ENCODE peak calls at places on chromosomes 3 and 15, in eight cellular contexts. J is stomach; W is heart right ventricle; B is effector memory CD4-positive, alpha-beta T cell; D is MM.1S; X is breast epithelium; K is tibial nerve; G is CD8-positive, alpha-beta T cell. U is an unnamed sample.

GRCh38 chr15:99708563-99708962 is 24.7 kb downstream of the LYSMD4 start:
- DNase-seq in J (peak; percentile 77), W (peak; percentile 73), B (no peak), D (no peak), X (peak; percentile 61), K (peak; percentile 72), G (no peak), U (peak; percentile 84)

GRCh38 chr3:143826296-143826695 is 22.0 kb downstream of the SLC9A9 start:
- DNase-seq in J (no peak), W (no peak), B (no peak), D (no peak), X (no peak), K (no peak), G (no peak), U (no peak)

GRCh38 chr3:170802164-170803151 is 67.5 kb downstream of the RPL22L1 start:
- DNase-seq in J (no peak), W (no peak), B (no peak), D (no peak), X (no peak), K (no peak), G (no peak), U (peak; percentile 66)

GRCh38 chr3:58353722-58354553 is 21.2 kb downstream of the PXK start:
- DNase-seq in J (no peak), W (no peak), B (no peak), D (no peak), X (no peak), K (no peak), G (no peak), U (no peak)

GRCh38 chr3:191321019-191321767 is 8.0 kb upstream of the CCDC50 start:
- DNase-seq in J (no peak), W (no peak), B (no peak), D (no peak), X (no peak), K (no peak), G (no peak), U (no peak)

GRCh38 chr3:105327662-105328337 is 38.9 kb upstream of the ALCAM start:
- DNase-seq in J (no peak), W (no peak), B (no peak), D (no peak), X (no peak), K (no peak), G (no peak), U (peak; percentile 24)

GRCh38 chr3:17023006-17023664 is 138.4 kb downstream of the PLCL2 start:
- DNase-seq in J (no peak), W (no peak), B (peak; percentile 7), D (no peak), X (no peak), K (no peak), G (peak; percentile 29), U (no peak)

GRCh38 chr3:45951946-45952345 is 8.7 kb downstream of the CXCR6 start:
- DNase-seq in J (no peak), W (no peak), B (no peak), D (no peak), X (no peak), K (no peak), G (no peak), U (no peak)

GRCh38 chr3:148911173-148911572 is 46.1 kb downstream of the CPA3 start:
- DNase-seq in J (no peak), W (no peak), B (no peak), D (no peak), X (no peak), K (no peak), G (no peak), U (peak; percentile 32)

GRCh38 chr15:75170711-75171341 is 30.9 kb upstream of the C15orf39 start:
- DNase-seq in J (no peak), W (no peak), B (no peak), D (no peak), X (no peak), K (no peak), G (no peak), U (peak; percentile 88)

GRCh38 chr15:68274184-68274848 is 3.2 kb upstream of the FEM1B start:
- DNase-seq in J (no peak), W (no peak), B (no peak), D (no peak), X (no peak), K (no peak), G (no peak), U (no peak)

GRCh38 chr3:88744896-88745295 is 362.5 kb upstream of the EPHA3 start:
- DNase-seq in J (no peak), W (no peak), B (no peak), D (no peak), X (no peak), K (no peak), G (no peak), U (no peak)

GRCh38 chr15:51844747-51845426 is 15.4 kb downstream of the TMOD3 start:
- DNase-seq in J (no peak), W (no peak), B (no peak), D (no peak), X (no peak), K (no peak), G (no peak), U (no peak)

GRCh38 chr15:64837502-64837901 is 4.2 kb upstream of the PLEKHO2 start:
- DNase-seq in J (no peak), W (no peak), B (no peak), D (no peak), X (no peak), K (no peak), G (peak; percentile 39), U (no peak)

DNA sequence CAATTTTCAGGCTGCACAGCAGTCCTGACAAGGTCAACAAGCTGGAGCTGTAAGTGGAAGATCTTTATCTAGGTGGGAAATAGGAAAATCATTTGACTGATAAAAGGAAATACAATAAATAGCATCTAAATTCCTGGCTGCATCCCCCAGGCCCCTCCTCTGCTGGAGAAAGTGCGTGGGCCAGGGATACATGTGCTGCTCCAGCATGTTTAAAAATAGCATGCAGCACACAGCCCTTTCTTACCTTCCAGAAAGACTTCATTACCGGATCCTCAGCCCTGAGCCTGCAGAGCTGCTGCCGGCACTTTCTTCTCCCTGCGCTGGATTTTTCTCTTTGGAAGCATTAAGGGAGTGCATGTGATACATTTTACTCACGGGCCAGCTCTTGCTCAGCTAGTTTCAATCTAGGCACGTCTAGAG is 77.3 kb downstream of the HMG20A start:
- DNase-seq in J (no peak), W (no peak), B (no peak), D (no peak), X (no peak), K (no peak), G (no peak), U (no peak)
- H3K4me1 ChIP-seq in J (peaks cover 22% of the 10 kb centered on the region), W (peaks cover 80% of the 10 kb centered on the region), B (no peaks in the 10 kb centered on the region), D (peaks cover 13% of the 10 kb centered on the region), X (peaks cover 29% of the 10 kb centered on the region), K (peaks cover 9% of the 10 kb centered on the region), G (peaks cover 8% of the 10 kb centered on the region), U (peaks cover 10% of the 10 kb centered on the region)

GRCh38 chr15:85022860-85023403 is 41.3 kb downstream of the PDE8A start:
- DNase-seq in J (no peak), W (no peak), B (no peak), D (no peak), X (no peak), K (no peak), G (no peak), U (no peak)

GRCh38 chr15:85025516-85026279 is 44.0 kb downstream of the PDE8A start:
- DNase-seq in J (no peak), W (no peak), B (no peak), D (no peak), X (no peak), K (no peak), G (no peak), U (no peak)

GRCh38 chr15:85024003-85024402 is 42.3 kb downstream of the PDE8A start:
- DNase-seq in J (no peak), W (no peak), B (no peak), D (no peak), X (no peak), K (no peak), G (no peak), U (no peak)

GRCh38 chr15:85026304-85027032 is 44.8 kb downstream of the PDE8A start:
- DNase-seq in J (no peak), W (no peak), B (no peak), D (no peak), X (no peak), K (no peak), G (no peak), U (no peak)

GRCh38 chr15:85024509-85025336 is 43.1 kb downstream of the PDE8A start:
- DNase-seq in J (no peak), W (no peak), B (no peak), D (no peak), X (no peak), K (no peak), G (no peak), U (peak; percentile 85)
- H3K4me1 ChIP-seq in J (peaks cover 75% of the 10 kb centered on the region), W (peaks cover 67% of the 10 kb centered on the region), B (peaks cover 15% of the 10 kb centered on the region), D (peaks cover 11% of the 10 kb centered on the region), X (peaks cover 7% of the 10 kb centered on the region), K (no peaks in the 10 kb centered on the region), G (peaks cover 19% of the 10 kb centered on the region), U (peaks cover 14% of the 10 kb centered on the region)

GRCh38 chr3:9778102-9778501 is 8.4 kb upstream of the CAMK1 start:
- DNase-seq in J (no peak), W (no peak), B (no peak), D (no peak), X (no peak), K (no peak), G (no peak), U (no peak)

GRCh38 chr3:9779721-9780450 is 10.1 kb upstream of the CAMK1 start:
- DNase-seq in J (no peak), W (no peak), B (no peak), D (no peak), X (no peak), K (no peak), G (peak; percentile 13), U (no peak)

GRCh38 chr3:9777695-9778023 is 7.9 kb upstream of the CAMK1 start:
- DNase-seq in J (no peak), W (no peak), B (no peak), D (no peak), X (no peak), K (no peak), G (no peak), U (no peak)

GRCh38 chr3:9779197-9779596 is 9.4 kb upstream of the CAMK1 start:
- DNase-seq in J (no peak), W (no peak), B (no peak), D (no peak), X (no peak), K (no peak), G (no peak), U (no peak)

GRCh38 chr3:9778518-9779129 is 8.9 kb upstream of the CAMK1 start:
- DNase-seq in J (no peak), W (no peak), B (no peak), D (no peak), X (no peak), K (no peak), G (no peak), U (no peak)
- H3K4me1 ChIP-seq in J (no peaks in the 10 kb centered on the region), W (no peaks in the 10 kb centered on the region), B (peaks cover 25% of the 10 kb centered on the region), D (no peaks in the 10 kb centered on the region), X (no peaks in the 10 kb centered on the region), K (no peaks in the 10 kb centered on the region), G (peaks cover 43% of the 10 kb centered on the region), U (peaks cover 3% of the 10 kb centered on the region)

DNA sequence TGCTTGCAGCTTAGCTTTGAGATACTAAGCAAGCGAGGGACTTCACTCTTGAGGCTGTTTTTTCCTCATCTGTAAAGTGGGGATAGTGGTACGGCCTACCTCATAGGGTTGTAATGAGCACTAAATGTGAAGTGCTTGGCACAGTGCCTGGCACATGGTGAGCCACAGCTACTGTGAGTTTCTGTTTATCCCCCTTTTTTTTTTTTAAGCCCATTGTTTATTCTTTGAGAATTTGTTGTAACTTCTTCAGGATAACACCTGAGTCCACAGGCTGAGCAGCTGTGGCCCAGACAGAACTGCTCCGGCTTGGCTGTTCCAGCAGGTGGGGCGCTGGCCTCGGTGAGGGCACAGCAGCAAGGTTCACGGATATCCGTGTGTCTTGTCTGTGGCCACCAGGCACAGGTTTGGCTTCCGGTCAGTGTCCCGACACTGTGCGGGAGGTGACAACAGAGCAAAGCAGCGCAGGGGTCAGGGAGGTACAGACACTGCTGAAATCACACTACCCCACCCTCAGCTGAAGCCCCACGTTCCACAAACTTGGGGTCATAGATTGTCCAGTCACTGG is 7.3 kb upstream of the ISG20 start:
- DNase-seq in J (no peak), W (no peak), B (no peak), D (no peak), X (no peak), K (no peak), G (no peak), U (no peak)
- H3K4me1 ChIP-seq in J (peaks cover 28% of the 10 kb centered on the region), W (no peaks in the 10 kb centered on the region), B (peaks cover 68% of the 10 kb centered on the region), D (peaks cover 75% of the 10 kb centered on the region), X (no peaks in the 10 kb centered on the region), K (no peaks in the 10 kb centered on the region), G (peaks cover 89% of the 10 kb centered on the region), U (no peaks in the 10 kb centered on the region)